ENCODE peak calls at places on chromosomes 4 and X, in four cellular contexts. U is IMR-90, F is H9, E is H1. Q is an unnamed sample.

GRCh38 chr4:35565640-35566039 is 678.7 kb downstream of the ARAP2 start:
- DNase-seq in U (no peak), F (no peak), E (no peak), Q (no peak)

GRCh38 chr4:102334624-102335023 is 10.7 kb downstream of the SLC39A8 start:
- DNase-seq in U (no peak), F (no peak), E (no peak), Q (no peak)

GRCh38 chr4:23322732-23323131 is 567.1 kb downstream of the PPARGC1A start:
- DNase-seq in U (no peak), F (no peak), E (no peak), Q (no peak)

GRCh38 chr4:180103794-180104193 is 2139.4 kb upstream of the TENM3 start:
- DNase-seq in U (no peak), F (no peak), E (no peak), Q (no peak)

GRCh38 chr4:139670765-139671164 is 5.1 kb downstream of the MGST2 start:
- DNase-seq in U (no peak), F (no peak), E (no peak), Q (peak; percentile 80)

GRCh38 chr4:1307951-1308735 is 18.5 kb downstream of the MAEA start:
- DNase-seq in U (no peak), F (peak; percentile 25), E (no peak), Q (no peak)

GRCh38 chrX:148914783-148915182 is 414.4 kb downstream of the AFF2 start:
- DNase-seq in U (no peak), F (no peak), E (no peak), Q (no peak)

GRCh38 chr4:99013402-99013843 is 17.9 kb downstream of the METAP1 start:
- DNase-seq in U (peak; percentile 4), F (no peak), E (no peak), Q (peak; percentile 78)

GRCh38 chr4:132691668-132692067 is 457.4 kb upstream of the PCDH10 start:
- DNase-seq in U (no peak), F (no peak), E (no peak), Q (no peak)

GRCh38 chr4:10346023-10346422 is 111.2 kb downstream of the ZNF518B start:
- DNase-seq in U (peak; percentile 1), F (no peak), E (no peak), Q (peak; percentile 46)

GRCh38 chrX:134010690-134011089 is 25.3 kb upstream of the GPC3 start:
- DNase-seq in U (no peak), F (no peak), E (no peak), Q (no peak)

GRCh38 chrX:134013528-134013927 is 28.1 kb upstream of the GPC3 start:
- DNase-seq in U (no peak), F (no peak), E (no peak), Q (no peak)

DNA sequence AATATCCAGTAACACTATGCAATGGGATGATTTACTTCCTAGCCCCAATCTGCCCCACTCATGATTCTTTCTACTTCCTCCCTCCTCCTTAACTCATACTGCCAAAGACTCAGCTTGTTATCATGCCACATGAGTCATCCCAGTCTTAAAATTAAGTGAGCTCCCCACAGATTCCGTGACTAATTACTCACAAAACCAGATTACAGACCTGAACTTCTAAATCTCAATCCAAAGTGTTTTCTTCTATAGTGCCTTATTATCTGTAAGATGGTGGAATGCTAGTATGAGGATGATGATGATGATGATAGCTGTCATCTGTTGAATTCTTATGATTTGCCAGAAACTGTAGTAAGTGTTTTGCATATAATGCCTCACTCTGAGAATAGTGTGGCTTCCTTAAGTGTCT is 27.7 kb upstream of the GPC3 start:
- DNase-seq in U (no peak), F (no peak), E (no peak), Q (no peak)
- H4K5ac ChIP-seq in U (no peak overlapping the region), F (no peak overlapping the region), E (no peak overlapping the region), Q (no peak overlapping the region)

GRCh38 chr4:14990484-14990883 is 11.8 kb upstream of the CPEB2 start:
- DNase-seq in U (no peak), F (no peak), E (no peak), Q (no peak)
- H4K5ac ChIP-seq in U (no peak overlapping the region), F (no peak overlapping the region), E (no peak overlapping the region), Q (no peak overlapping the region)

GRCh38 chr4:25098964-25099843 is 61.0 kb downstream of the SEPSECS start:
- DNase-seq in U (peak; percentile 63), F (no peak), E (no peak), Q (peak; percentile 26)

GRCh38 chr4:25100156-25100555 is 60.1 kb downstream of the SEPSECS start:
- DNase-seq in U (no peak), F (no peak), E (no peak), Q (no peak)

GRCh38 chr4:25092139-25092538 is 61.4 kb upstream of the LGI2 start:
- DNase-seq in U (no peak), F (no peak), E (no peak), Q (peak; percentile 61)

GRCh38 chr4:25096553-25097443 is 63.5 kb downstream of the SEPSECS start:
- DNase-seq in U (no peak), F (no peak), E (no peak), Q (no peak)

DNA sequence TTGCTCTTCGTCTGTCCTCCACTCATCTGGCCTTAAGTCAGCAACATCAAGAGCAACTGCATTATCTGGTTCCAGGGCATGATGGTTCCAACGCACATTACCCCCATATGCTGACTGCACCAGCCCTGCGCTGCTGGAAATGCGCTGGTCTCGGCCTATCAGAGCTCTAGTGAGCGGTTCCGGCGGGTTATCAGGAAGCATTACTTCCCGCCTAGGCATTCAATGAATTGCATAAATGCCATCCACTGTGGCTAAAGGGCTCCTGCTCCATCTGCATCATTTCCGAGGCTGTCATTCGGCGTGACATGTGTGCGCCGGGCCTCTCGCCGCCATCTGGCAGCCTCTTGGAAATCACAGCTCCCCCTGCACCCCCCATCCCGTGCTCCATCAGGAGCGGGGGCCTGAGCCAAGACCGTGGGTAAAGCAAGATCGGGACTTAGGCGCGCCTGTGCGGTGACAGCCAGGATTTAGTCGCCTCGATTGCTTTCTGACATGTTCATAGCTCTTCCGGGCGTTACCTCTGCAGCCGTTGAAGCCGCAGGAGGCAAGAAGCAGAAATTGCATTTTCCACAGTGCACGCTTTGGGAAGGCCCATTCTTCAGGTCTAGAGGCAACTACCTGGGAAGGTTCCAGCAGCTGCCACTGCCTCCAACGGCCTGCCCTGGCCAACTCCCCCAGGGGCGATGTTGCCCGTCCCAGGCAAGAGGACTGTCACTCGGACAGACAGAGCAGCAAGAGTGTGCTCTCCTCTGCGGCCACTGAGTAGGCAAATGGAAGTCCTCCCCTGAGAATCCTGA is 64.3 kb downstream of the SEPSECS start:
- DNase-seq in U (no peak), F (no peak), E (no peak), Q (no peak)
- H4K5ac ChIP-seq in U (no peak overlapping the region), F (no peak overlapping the region), E (no peak overlapping the region), Q (no peak overlapping the region)

GRCh38 chrX:114365045-114365834 is 218.6 kb upstream of the HTR2C start:
- DNase-seq in U (no peak), F (no peak), E (no peak), Q (peak; percentile 3)
- H4K5ac ChIP-seq in U (no peak overlapping the region), F (no peak overlapping the region), E (no peak overlapping the region), Q (no peak overlapping the region)

DNA sequence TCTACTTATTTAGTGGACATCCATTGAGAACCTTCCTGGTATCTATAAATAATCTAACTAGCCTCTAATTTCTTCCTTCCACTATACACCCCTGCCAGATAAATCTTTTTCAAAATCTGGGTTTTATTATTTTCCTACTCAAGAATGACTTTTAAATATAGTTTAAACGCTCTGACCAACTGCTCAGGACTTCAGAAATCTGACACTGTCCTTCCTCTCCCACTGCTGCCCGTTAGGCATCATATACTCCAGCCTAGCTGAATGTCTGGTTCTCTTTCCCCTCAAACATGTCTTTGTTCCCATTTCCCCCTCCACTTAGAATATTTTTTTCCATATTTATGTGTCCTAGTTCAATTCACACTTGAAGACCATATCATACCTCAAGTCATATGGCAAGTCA is 35.2 kb upstream of the CBLL2 start:
- DNase-seq in U (peak; percentile 20), F (no peak), E (no peak), Q (no peak)
- H4K5ac ChIP-seq in U (no peak overlapping the region), F (no peak overlapping the region), E (no peak overlapping the region), Q (no peak overlapping the region)

DNA sequence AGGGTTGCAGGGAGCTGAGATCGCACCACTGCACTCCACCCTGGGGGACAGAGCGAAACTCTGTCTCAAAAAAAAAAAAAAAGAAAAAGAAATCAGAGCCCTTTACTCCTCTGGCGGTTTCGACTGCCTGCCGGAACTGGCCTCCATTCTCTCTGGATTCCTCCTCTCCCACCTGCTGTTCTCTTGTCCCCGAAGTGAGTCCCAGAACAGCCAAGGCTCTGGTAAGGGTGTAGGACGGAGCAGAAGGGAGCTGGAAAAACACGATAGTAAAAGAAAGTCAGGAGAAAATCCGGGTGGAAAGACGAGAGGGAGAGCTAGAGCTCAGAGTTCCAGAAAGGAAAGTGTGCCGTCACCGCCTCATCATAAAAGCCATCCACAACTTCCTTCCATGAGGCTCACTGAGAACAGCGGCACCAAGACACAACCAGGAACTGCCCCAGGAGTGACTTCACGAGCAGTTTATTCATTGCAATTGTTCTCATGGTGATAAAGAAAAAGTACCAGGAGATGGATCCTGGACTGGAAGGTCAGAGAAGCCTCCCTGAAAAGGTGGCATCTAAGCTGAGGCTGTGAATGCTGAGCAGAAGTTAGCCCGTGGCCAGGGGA is 12.3 kb downstream of the TLR3 start:
- DNase-seq in U (no peak), F (peak; percentile 81), E (no peak), Q (peak; percentile 82)
- H4K5ac ChIP-seq in U (no peak overlapping the region), F (peak overlapping the region; percentile 73), E (peak overlapping the region; percentile 84), Q (no peak overlapping the region)

DNA sequence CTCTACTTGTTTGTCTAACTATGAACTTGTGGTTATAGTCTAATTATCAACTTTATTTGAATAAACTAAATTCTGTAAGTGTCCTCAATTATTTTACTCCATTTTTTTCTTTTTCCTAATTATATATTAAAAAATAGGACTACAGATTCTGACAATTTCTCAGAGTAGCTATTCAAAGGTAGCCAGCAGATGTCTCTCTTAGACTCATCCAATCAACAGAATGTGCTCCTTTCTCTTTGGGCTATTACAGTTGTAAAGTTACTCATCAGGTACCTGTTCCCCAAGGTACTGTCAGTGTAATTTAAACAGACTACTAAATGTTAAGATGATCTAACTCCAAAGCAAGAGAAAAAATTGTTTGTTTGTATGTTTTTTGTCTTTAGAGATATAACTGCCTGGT is 248.6 kb downstream of the PCDH18 start:
- DNase-seq in U (peak; percentile 39), F (no peak), E (no peak), Q (peak; percentile 30)
- H4K5ac ChIP-seq in U (no peak overlapping the region), F (no peak overlapping the region), E (no peak overlapping the region), Q (no peak overlapping the region)

GRCh38 chr4:77466430-77466829 is 139.2 kb upstream of the CXCL13 start:
- DNase-seq in U (no peak), F (no peak), E (no peak), Q (no peak)

DNA sequence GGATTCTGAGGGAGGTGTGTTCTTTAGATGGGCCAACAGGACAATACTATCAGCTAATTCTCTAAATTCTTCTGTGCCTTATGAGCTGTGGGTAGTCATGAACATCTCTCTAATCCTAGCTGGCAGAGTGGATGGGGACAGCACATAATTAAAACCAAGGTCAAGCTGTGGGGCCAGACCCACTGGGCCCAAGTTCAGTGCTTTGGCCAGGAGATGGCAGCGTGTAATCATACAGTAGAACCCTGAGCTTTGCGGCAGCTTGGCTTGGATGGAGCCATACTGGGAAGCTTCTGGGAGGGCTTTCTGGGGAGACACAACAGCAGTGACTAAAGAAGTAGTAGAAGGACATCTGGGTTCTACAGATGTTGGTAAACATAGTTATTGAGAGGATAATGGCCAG is 140.3 kb upstream of the CXCL13 start:
- DNase-seq in U (no peak), F (peak; percentile 36), E (no peak), Q (peak; percentile 31)
- H4K5ac ChIP-seq in U (no peak overlapping the region), F (no peak overlapping the region), E (no peak overlapping the region), Q (no peak overlapping the region)

GRCh38 chr4:146439437-146439836 is 82.3 kb downstream of the SLC10A7 start:
- DNase-seq in U (no peak), F (no peak), E (no peak), Q (no peak)
- H4K5ac ChIP-seq in U (no peak overlapping the region), F (no peak overlapping the region), E (no peak overlapping the region), Q (no peak overlapping the region)